ENCODE peak calls at places on chromosomes 7 and 10, in four cellular contexts. C, T, B and J are unnamed samples.

GRCh38 chr7:155377837-155378579 is 79.9 kb upstream of the EN2 start:
- DNase-seq in C (no peak), T (no peak), B (peak; percentile 69), J (peak; percentile 53)

GRCh38 chr10:63767512-63767911 is 246.3 kb downstream of the REEP3 start:
- DNase-seq in C (no peak), T (no peak), B (no peak), J (peak; percentile 28)

GRCh38 chr7:134153493-134154093 is 26.5 kb downstream of the LRGUK start:
- DNase-seq in C (no peak), T (no peak), B (no peak), J (no peak)

GRCh38 chr10:47104786-47105385 is 193.7 kb downstream of the PTPN20 start:
- DNase-seq in C (no peak), T (no peak), B (peak; percentile 6), J (peak; percentile 76)

GRCh38 chr7:74180866-74181265 is 6.7 kb downstream of the EIF4H start:
- DNase-seq in C (no peak), T (no peak), B (no peak), J (no peak)

GRCh38 chr10:116688241-116688711 is 54.1 kb downstream of the HSPA12A start:
- DNase-seq in C (no peak), T (no peak), B (no peak), J (no peak)

GRCh38 chr7:65731562-65732035 is 141.3 kb upstream of the VKORC1L1 start:
- DNase-seq in C (peak; percentile 69), T (no peak), B (peak; percentile 78), J (no peak)

GRCh38 chr10:103542764-103543616 is 49.5 kb downstream of the NEURL1 start:
- DNase-seq in C (peak; percentile 32), T (no peak), B (no peak), J (peak; percentile 51)

GRCh38 chr7:156139633-156140032 is 327.4 kb upstream of the SHH start:
- DNase-seq in C (no peak), T (no peak), B (no peak), J (no peak)

GRCh38 chr10:14571866-14572507 is 202.7 kb downstream of the FAM107B start:
- DNase-seq in C (no peak), T (peak; percentile 71), B (no peak), J (no peak)

GRCh38 chr7:41911792-41912191 is 208.9 kb upstream of the INHBA start:
- DNase-seq in C (no peak), T (no peak), B (no peak), J (no peak)

GRCh38 chr7:28975987-28976386 is 17.9 kb upstream of the TRIL start:
- DNase-seq in C (no peak), T (no peak), B (no peak), J (no peak)

GRCh38 chr10:30631188-30631587 is 1.6 kb upstream of the LYZL2 start:
- DNase-seq in C (no peak), T (no peak), B (no peak), J (no peak)

GRCh38 chr10:122665946-122666345 is 33.7 kb downstream of the C10orf120 start:
- DNase-seq in C (peak; percentile 9), T (no peak), B (no peak), J (no peak)

GRCh38 chr10:98460837-98461499 is 14.2 kb upstream of the HPS1 start:
- DNase-seq in C (peak; percentile 85), T (peak; percentile 66), B (no peak), J (peak; percentile 16)

GRCh38 chr7:37643876-37644275 is 39.7 kb upstream of the GPR141 start:
- DNase-seq in C (no peak), T (no peak), B (peak; percentile 52), J (peak; percentile 54)

GRCh38 chr7:3000566-3000965 is 43.1 kb downstream of the CARD11 start:
- DNase-seq in C (no peak), T (no peak), B (no peak), J (no peak)

GRCh38 chr7:112866424-112866823 is 76.2 kb upstream of the TMEM168 start:
- DNase-seq in C (no peak), T (no peak), B (no peak), J (no peak)

DNA sequence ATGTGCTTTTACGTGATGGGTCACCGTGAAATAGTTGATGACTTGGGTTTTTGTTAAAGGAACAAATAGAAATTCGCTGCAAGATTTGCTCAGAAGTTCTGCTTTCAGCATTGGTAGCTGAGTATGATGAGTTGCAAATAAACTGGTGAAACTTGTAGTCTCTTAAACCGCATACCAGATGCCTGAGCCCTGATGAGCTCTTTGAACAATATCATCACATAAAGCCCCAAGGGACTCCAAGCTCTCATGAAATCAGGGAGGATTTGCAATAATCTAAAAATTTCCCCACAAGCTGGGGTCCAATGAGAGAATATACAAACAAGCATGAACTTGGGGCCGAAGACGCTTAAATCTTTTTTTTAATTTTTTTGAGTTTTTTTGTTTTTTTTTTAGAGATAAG is 312.4 kb downstream of the CALN1 start:
- DNase-seq in C (no peak), T (no peak), B (no peak), J (no peak)
- H3K4me3 ChIP-seq in C (no peak overlapping the region), T (no peak overlapping the region), B (no peak overlapping the region), J (no peak overlapping the region)

GRCh38 chr10:59625842-59626522 is 83.7 kb downstream of the SLC16A9 start:
- DNase-seq in C (peak; percentile 66), T (peak; percentile 59), B (peak; percentile 53), J (peak; percentile 80)
- TF ChIP-seq MAX in C (no peak), T (no peak), B (no peak), J (peak; percentile 70)

DNA sequence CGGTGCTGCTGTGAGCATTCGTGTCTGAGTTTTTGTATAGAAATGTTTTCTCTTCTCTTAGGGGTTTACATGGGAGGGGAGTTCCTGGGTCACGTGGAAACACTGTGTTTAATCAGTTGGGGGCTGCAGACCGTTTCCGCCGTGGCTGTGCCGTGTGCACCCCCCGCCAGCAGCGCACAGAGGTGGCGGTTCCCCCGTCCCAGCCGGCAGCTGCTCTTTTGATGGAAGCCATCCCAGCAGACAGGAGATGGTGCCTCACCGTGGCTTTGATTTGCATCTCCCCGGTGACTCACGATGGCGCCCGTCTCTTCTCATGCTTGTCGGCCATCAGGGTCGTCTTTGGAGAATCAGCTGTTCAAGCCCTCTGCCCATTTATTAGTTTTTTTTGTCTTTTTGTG is 34.9 kb upstream of the FOXL3 start:
- DNase-seq in C (no peak), T (no peak), B (no peak), J (no peak)
- H3K4me3 ChIP-seq in C (no peak overlapping the region), T (no peak overlapping the region), B (no peak overlapping the region), J (no peak overlapping the region)

GRCh38 chr10:71598673-71599072 is 120.9 kb downstream of the C10orf105 start:
- DNase-seq in C (no peak), T (no peak), B (no peak), J (no peak)
- TF ChIP-seq MAX in C (no peak), T (no peak), B (no peak), J (no peak)